ENCODE peak calls at places on chromosomes 3 and 15, in four cellular contexts. B is HepG2, U is tibial artery, M is spleen. V is an unnamed sample. For H3K4me1, the result is how much of the 10 kb centered on the place peaks cover.

GRCh38 chr3:108862865-108863798 is 40.5 kb downstream of the TRAT1 start:
- DNase-seq in U (no peak), M (no peak), B (no peak), V (no peak)

GRCh38 chr15:70053703-70054229 is 44.0 kb downstream of the TLE3 start:
- DNase-seq in U (peak), M (peak), B (no peak), V (no peak)

GRCh38 chr15:93974804-93975481 is 256.4 kb upstream of the MCTP2 start:
- DNase-seq in M (no peak), B (peak), U (no peak), V (no peak)

GRCh38 chr3:38968891-38969290 is 82.9 kb downstream of the SCN11A start:
- DNase-seq in U (no peak), B (no peak), M (no peak), V (no peak)

GRCh38 chr3:39990532-39990931 is 181.1 kb downstream of the MYRIP start:
- DNase-seq in U (no peak), M (no peak), B (peak), V (no peak)

GRCh38 chr15:65558336-65558735 is 28.1 kb downstream of the HACD3 start:
- DNase-seq in M (no peak), B (no peak), U (no peak), V (no peak)

GRCh38 chr3:42659451-42660130 is 6.1 kb downstream of the ZBTB47 start:
- DNase-seq in M (no peak), U (no peak), B (no peak), V (no peak)

GRCh38 chr3:105823149-105823866 is 45.5 kb downstream of the CBLB start:
- DNase-seq in U (no peak), M (no peak), B (peak), V (no peak)

GRCh38 chr3:71478568-71478967 is 105.0 kb downstream of the FOXP1 start:
- DNase-seq in U (no peak), M (no peak), B (no peak), V (no peak)

DNA sequence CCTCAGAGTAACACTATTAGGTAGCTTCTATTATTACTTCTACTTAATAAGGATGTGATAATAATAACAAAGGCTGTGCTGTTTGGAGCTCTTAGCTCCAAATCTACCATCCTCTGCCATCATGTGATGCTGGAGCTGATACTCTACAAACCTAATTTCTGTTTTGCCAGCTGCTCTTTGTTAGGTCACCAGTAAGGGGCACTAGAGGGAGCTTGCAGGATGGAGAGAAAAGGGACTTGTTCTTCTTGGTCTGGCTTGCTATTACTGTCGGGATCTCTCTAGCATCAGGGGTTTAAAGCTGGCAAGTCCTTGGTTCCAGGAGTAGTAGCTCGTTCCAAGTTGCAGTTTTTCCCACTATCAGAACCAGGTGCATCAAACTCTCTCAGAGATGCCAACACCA is 194.9 kb upstream of the KBTBD8 start:
- DNase-seq in M (no peak), B (no peak), U (no peak), V (no peak)
- TF ChIP-seq CTCF in M (no peak), B (peak), U (no peak), V (no peak)

DNA sequence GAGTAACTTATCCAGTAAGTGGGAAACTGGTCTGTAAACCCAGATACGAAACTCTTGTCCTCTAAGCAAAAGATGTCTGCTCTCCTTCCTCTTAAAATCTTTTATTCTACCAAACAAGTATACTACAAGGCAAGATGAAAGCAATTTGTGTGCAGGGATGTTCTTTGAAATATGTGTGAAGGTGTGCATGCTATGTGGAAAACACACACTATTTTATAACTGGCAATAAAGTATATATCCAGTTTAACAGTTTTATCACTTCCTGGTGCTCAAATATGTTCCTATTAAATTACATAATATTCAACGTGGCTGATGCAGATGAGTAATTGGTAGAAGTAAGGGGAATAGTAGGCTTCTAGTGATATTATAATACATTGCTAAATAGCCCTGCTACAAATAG is 566.5 kb downstream of the ROBO2 start:
- DNase-seq in U (no peak), M (no peak), B (no peak), V (no peak)
- H3K4me1 ChIP-seq in U (under half), M (under half), B (under half), V (under half)

DNA sequence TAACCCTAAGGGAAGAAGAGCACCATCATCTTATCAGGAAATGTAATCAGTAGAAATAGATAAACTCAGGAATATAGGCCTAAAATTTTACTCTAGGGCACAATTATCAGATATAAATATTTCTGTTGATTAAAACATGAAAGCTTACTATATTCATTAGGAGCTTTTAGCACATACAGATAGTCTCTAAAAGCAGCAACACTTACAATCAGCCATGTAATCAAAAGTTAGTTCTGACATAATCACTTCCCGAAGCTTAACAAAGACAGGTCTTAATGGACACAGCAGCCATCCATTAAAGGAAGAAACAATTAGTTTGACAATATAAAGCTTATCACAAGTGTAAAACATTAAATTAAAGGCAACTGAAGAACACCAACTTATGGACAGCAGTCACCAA is 30.6 kb downstream of the DCLK3 start:
- DNase-seq in M (no peak), U (no peak), B (no peak), V (no peak)
- TF ChIP-seq CTCF in M (no peak), U (no peak), B (no peak), V (no peak)

GRCh38 chr15:92924216-92924615 is 24.1 kb downstream of the CHD2 start:
- DNase-seq in U (no peak), B (no peak), M (no peak), V (no peak)
- H3K4me1 ChIP-seq in U (under half), B (under half), M (under half), V (under half)

V was measured in right atrium auricular region.